ENCODE peak calls at places on chromosomes 2 and 18, in eight cellular contexts. R, T, B, E, G, U, L and C are unnamed samples.

GRCh38 chr2:133271105-133271504 is 297.2 kb downstream of the NCKAP5 start:
- DNase-seq in R (no peak), T (no peak), B (no peak), E (no peak), G (no peak), U (no peak), L (no peak), C (no peak)

GRCh38 chr2:130744287-130745117 is 10.8 kb upstream of the AMER3 start:
- DNase-seq in R (no peak), T (no peak), B (peak; percentile 90), E (no peak), G (no peak), U (no peak), L (no peak), C (no peak)

GRCh38 chr18:63210531-63210930 is 109.0 kb downstream of the BCL2 start:
- DNase-seq in R (no peak), T (no peak), B (no peak), E (no peak), G (no peak), U (no peak), L (no peak), C (no peak)

GRCh38 chr18:79555885-79556284 is 123.7 kb upstream of the CTDP1 start:
- DNase-seq in R (no peak), T (no peak), B (no peak), E (no peak), G (no peak), U (no peak), L (no peak), C (no peak)

GRCh38 chr18:21740474-21740723 is 193 bp upstream of the MIB1 start:
- DNase-seq in R (peak; percentile 98), T (peak; percentile 92), B (no peak), E (peak; percentile 99), G (no peak), U (peak; percentile 99), L (peak; percentile 97), C (peak; percentile 95)

GRCh38 chr2:147818741-147819140 is 26.1 kb upstream of the ACVR2A start:
- DNase-seq in R (no peak), T (no peak), B (no peak), E (no peak), G (no peak), U (no peak), L (no peak), C (no peak)

GRCh38 chr2:182358601-182359000 is 68.2 kb downstream of the PDE1A start:
- DNase-seq in R (no peak), T (no peak), B (no peak), E (no peak), G (no peak), U (no peak), L (no peak), C (peak; percentile 31)

GRCh38 chr18:33670052-33670451 is 92.0 kb downstream of the ASXL3 start:
- DNase-seq in R (no peak), T (no peak), B (no peak), E (no peak), G (no peak), U (no peak), L (no peak), C (no peak)

GRCh38 chr2:156589381-156590079 is 153.4 kb downstream of the GPD2 start:
- DNase-seq in R (no peak), T (peak; percentile 49), B (peak; percentile 67), E (peak; percentile 1), G (no peak), U (no peak), L (peak; percentile 60), C (peak; percentile 52)

GRCh38 chr2:29747786-29748470 is 173.5 kb downstream of the ALK start:
- DNase-seq in R (peak; percentile 56), T (peak; percentile 65), B (peak; percentile 83), E (no peak), G (no peak), U (no peak), L (peak; percentile 99), C (peak; percentile 99)

GRCh38 chr2:19876751-19877150 is 25.0 kb downstream of the TTC32 start:
- DNase-seq in R (no peak), T (no peak), B (no peak), E (no peak), G (no peak), U (no peak), L (no peak), C (no peak)

GRCh38 chr2:96386470-96386869 is 50.9 kb downstream of the NCAPH start:
- DNase-seq in R (no peak), T (no peak), B (peak; percentile 90), E (no peak), G (no peak), U (no peak), L (no peak), C (no peak)

GRCh38 chr2:10271946-10272345 is 30.8 kb upstream of the HPCAL1 start:
- DNase-seq in R (no peak), T (no peak), B (no peak), E (no peak), G (no peak), U (no peak), L (no peak), C (no peak)

GRCh38 chr2:192195548-192196418 is 1.1 kb upstream of the TMEFF2 start:
- DNase-seq in R (no peak), T (no peak), B (peak; percentile 39), E (peak; percentile 5), G (peak; percentile 57), U (no peak), L (peak; percentile 64), C (peak; percentile 45)

GRCh38 chr2:187497858-187498463 is 49.9 kb upstream of the CALCRL start:
- DNase-seq in R (no peak), T (no peak), B (peak; percentile 10), E (no peak), G (no peak), U (no peak), L (peak; percentile 63), C (peak; percentile 30)

GRCh38 chr2:184920451-184920965 is 322.2 kb downstream of the ZNF804A start:
- DNase-seq in R (no peak), T (peak; percentile 28), B (no peak), E (no peak), G (no peak), U (no peak), L (peak; percentile 24), C (no peak)

GRCh38 chr2:175807031-175807873 is 194.8 kb downstream of the LNPK start:
- DNase-seq in R (no peak), T (peak; percentile 80), B (no peak), E (no peak), G (no peak), U (no peak), L (peak; percentile 72), C (peak; percentile 27)

GRCh38 chr2:234960091-234961088 is 8.6 kb downstream of the SH3BP4 start:
- DNase-seq in R (no peak), T (peak; percentile 76), B (no peak), E (no peak), G (no peak), U (no peak), L (peak; percentile 59), C (no peak)

GRCh38 chr2:189129971-189130370 is 49.6 kb downstream of the COL5A2 start:
- DNase-seq in R (no peak), T (peak; percentile 87), B (no peak), E (no peak), G (no peak), U (no peak), L (peak; percentile 97), C (peak; percentile 96)

GRCh38 chr2:219571311-219572236 is at the start of gene OBSL1:
- DNase-seq in R (peak; percentile 69), T (peak; percentile 77), B (peak; percentile 62), E (peak; percentile 21), G (peak; percentile 80), U (no peak), L (peak; percentile 69), C (peak; percentile 52)

GRCh38 chr2:59627599-59627998 is 925.9 kb downstream of the BCL11A start:
- DNase-seq in R (no peak), T (no peak), B (no peak), E (no peak), G (no peak), U (no peak), L (no peak), C (no peak)

GRCh38 chr2:13334545-13334944 is 617.8 kb downstream of the TRIB2 start:
- DNase-seq in R (no peak), T (no peak), B (no peak), E (no peak), G (no peak), U (no peak), L (peak; percentile 8), C (no peak)

GRCh38 chr2:234714711-234715110 is 217.8 kb upstream of the ARL4C start:
- DNase-seq in R (no peak), T (no peak), B (no peak), E (no peak), G (no peak), U (no peak), L (no peak), C (no peak)

GRCh38 chr2:144471316-144472045 is 48.4 kb downstream of the ZEB2 start:
- DNase-seq in R (no peak), T (no peak), B (no peak), E (no peak), G (no peak), U (no peak), L (no peak), C (no peak)

GRCh38 chr2:88606371-88607030 is 20.8 kb downstream of the EIF2AK3 start:
- DNase-seq in R (no peak), T (no peak), B (no peak), E (no peak), G (no peak), U (no peak), L (no peak), C (no peak)

GRCh38 chr2:9644603-9645002 is 13.8 kb upstream of the YWHAQ start:
- DNase-seq in R (no peak), T (no peak), B (no peak), E (no peak), G (no peak), U (no peak), L (no peak), C (no peak)

GRCh38 chr2:236997086-236997485 is 88.6 kb upstream of the COPS8 start:
- DNase-seq in R (no peak), T (no peak), B (no peak), E (no peak), G (no peak), U (no peak), L (no peak), C (no peak)

GRCh38 chr18:76447268-76447890 is 47.7 kb downstream of the ZNF516 start:
- DNase-seq in R (no peak), T (no peak), B (no peak), E (no peak), G (no peak), U (no peak), L (no peak), C (no peak)

GRCh38 chr18:2424420-2424819 is 146.9 kb downstream of the METTL4 start:
- DNase-seq in R (no peak), T (no peak), B (no peak), E (no peak), G (no peak), U (no peak), L (peak; percentile 48), C (peak; percentile 35)

GRCh38 chr2:106542730-106543359 is 55.7 kb downstream of the CD8B2 start:
- DNase-seq in R (peak; percentile 68), T (peak; percentile 52), B (peak; percentile 82), E (peak; percentile 82), G (peak; percentile 84), U (peak; percentile 57), L (peak; percentile 62), C (peak; percentile 18)

GRCh38 chr18:58313491-58314032 is 269.5 kb downstream of the NEDD4L start:
- DNase-seq in R (peak; percentile 49), T (no peak), B (no peak), E (no peak), G (no peak), U (no peak), L (peak; percentile 50), C (no peak)

GRCh38 chr2:223101340-223102039 is 49.5 kb downstream of the KCNE4 start:
- DNase-seq in R (no peak), T (peak; percentile 69), B (peak; percentile 55), E (no peak), G (peak; percentile 39), U (no peak), L (peak; percentile 65), C (peak; percentile 57)

GRCh38 chr2:46493241-46493970 is 14.0 kb downstream of the TMEM247 start:
- DNase-seq in R (no peak), T (no peak), B (no peak), E (no peak), G (no peak), U (no peak), L (peak; percentile 79), C (peak; percentile 80)